ENCODE peak calls at places on chromosomes 16 and 17, in seven cellular contexts. N is iPS DF 6.9; Z is kidney epithelial cell; V is CD8-positive, alpha-beta memory T cell; I is cardiac muscle cell; T is lung; E is lower leg skin. C is an unnamed sample.

GRCh38 chr17:66647391-66647983 is 187.4 kb upstream of the CACNG5 start:
- DNase-seq in E (no peak), V (no peak), Z (no peak), T (no peak), N (no peak), I (no peak), C (no peak)

GRCh38 chr16:71626018-71626857 is at the start of gene MARVELD3:
- DNase-seq in Z (no peak), N (peak), E (peak), T (peak), V (peak), I (peak), C (no peak)

GRCh38 chr17:57589151-57590034 is 155.7 kb downstream of the CCDC182 start:
- DNase-seq in E (no peak), Z (peak), T (no peak), N (no peak), V (no peak), I (no peak), C (no peak)

GRCh38 chr16:49010879-49011278 is 270.8 kb downstream of the CBLN1 start:
- DNase-seq in V (no peak), T (no peak), E (no peak), N (no peak), Z (no peak), I (no peak), C (no peak)

GRCh38 chr16:66182592-66182991 is 183.9 kb upstream of the CDH5 start:
- DNase-seq in E (no peak), N (no peak), I (no peak), T (no peak), V (no peak), Z (no peak), C (no peak)

GRCh38 chr17:43332211-43332610 is 66.6 kb upstream of the ARL4D start:
- DNase-seq in E (no peak), Z (no peak), T (no peak), I (no peak), N (no peak), V (no peak), C (no peak)

GRCh38 chr16:73037845-73038570 is 9.9 kb downstream of the ZFHX3 start:
- DNase-seq in I (no peak), T (no peak), E (no peak), V (no peak), N (no peak), Z (no peak), C (no peak)

GRCh38 chr16:74747716-74748041 is 26.9 kb downstream of the FA2H start:
- DNase-seq in I (no peak), N (no peak), T (no peak), V (no peak), Z (no peak), E (no peak), C (no peak)

GRCh38 chr17:74288785-74289184 is 14.8 kb downstream of the DNAI2 start:
- DNase-seq in V (no peak), E (no peak), T (no peak), Z (no peak), N (no peak), I (no peak), C (no peak)

GRCh38 chr17:1789936-1790335 is 28.1 kb downstream of the SERPINF1 start:
- DNase-seq in Z (no peak), T (no peak), E (no peak), N (no peak), V (no peak), I (no peak), C (no peak)

GRCh38 chr17:4487820-4488716 is 10.6 kb upstream of the SPNS2 start:
- DNase-seq in I (peak), E (no peak), Z (no peak), T (no peak), V (no peak), N (no peak), C (no peak)

GRCh38 chr17:42252528-42253172 is 23.5 kb downstream of the STAT5B start:
- DNase-seq in N (no peak), T (no peak), I (no peak), Z (no peak), V (no peak), E (no peak), C (no peak)
- H3K4me3 ChIP-seq in N (no peak), T (no peak), I (no peak), Z (no peak), V (no peak), E (no peak), C (no peak)

GRCh38 chr17:40191237-40192208 is 14.3 kb downstream of the RAPGEFL1 start:
- DNase-seq in E (peak), N (no peak), T (peak), V (peak), Z (peak), I (peak), C (peak)
- H3K4me3 ChIP-seq in E (peak), N (peak), T (peak), V (peak), Z (peak), I (peak), C (peak)

GRCh38 chr17:40600486-40601046 is 35.3 kb upstream of the CCR7 start:
- DNase-seq in T (no peak), E (no peak), V (no peak), N (no peak), I (no peak), Z (no peak), C (no peak)

GRCh38 chr17:40597168-40598020 is 32.1 kb upstream of the CCR7 start:
- DNase-seq in V (no peak), T (no peak), E (no peak), I (no peak), Z (no peak), N (no peak), C (no peak)

GRCh38 chr17:40598021-40598927 is 33.0 kb upstream of the CCR7 start:
- DNase-seq in I (no peak), N (no peak), Z (no peak), T (no peak), V (peak), E (no peak), C (no peak)

GRCh38 chr17:40596261-40596919 is 31.1 kb upstream of the CCR7 start:
- DNase-seq in Z (no peak), V (no peak), T (no peak), I (no peak), E (no peak), N (peak), C (no peak)

GRCh38 chr17:40598928-40599627 is 33.8 kb upstream of the CCR7 start:
- DNase-seq in I (no peak), V (peak), E (no peak), N (no peak), Z (no peak), T (no peak), C (peak)
- H3K4me3 ChIP-seq in I (no peak), V (peak), E (no peak), N (no peak), Z (no peak), T (no peak), C (no peak)

DNA sequence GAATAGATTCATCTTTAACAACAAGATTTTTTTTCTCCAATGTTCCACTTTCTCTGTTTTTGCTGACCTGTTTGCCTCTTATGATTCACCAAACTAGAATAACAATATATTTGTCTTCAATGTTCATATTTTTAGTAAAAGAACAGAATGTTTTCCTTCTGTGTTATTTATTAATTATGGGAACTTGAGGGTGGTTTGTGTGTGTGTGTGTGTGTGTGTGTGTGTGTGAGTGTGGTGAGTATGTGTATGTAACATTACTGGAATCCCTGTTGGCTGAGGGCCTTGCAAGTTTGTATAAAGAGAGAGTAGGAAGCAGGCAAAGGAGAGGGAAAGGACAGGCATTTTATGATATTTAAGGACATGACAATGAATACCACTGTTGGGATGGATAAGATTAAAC is 13.8 kb downstream of the STXBP4 start:
- DNase-seq in Z (no peak), E (peak), V (no peak), N (no peak), I (no peak), T (no peak), C (peak)
- H3K4me3 ChIP-seq in Z (no peak), E (no peak), V (no peak), N (no peak), I (no peak), T (no peak), C (no peak)

GRCh38 chr16:21302454-21302853 is 24.4 kb upstream of the CRYM start:
- DNase-seq in I (no peak), T (no peak), Z (no peak), N (no peak), E (no peak), V (no peak), C (no peak)
- H3K4me3 ChIP-seq in I (no peak), T (no peak), Z (peak), N (no peak), E (no peak), V (peak), C (peak)

DNA sequence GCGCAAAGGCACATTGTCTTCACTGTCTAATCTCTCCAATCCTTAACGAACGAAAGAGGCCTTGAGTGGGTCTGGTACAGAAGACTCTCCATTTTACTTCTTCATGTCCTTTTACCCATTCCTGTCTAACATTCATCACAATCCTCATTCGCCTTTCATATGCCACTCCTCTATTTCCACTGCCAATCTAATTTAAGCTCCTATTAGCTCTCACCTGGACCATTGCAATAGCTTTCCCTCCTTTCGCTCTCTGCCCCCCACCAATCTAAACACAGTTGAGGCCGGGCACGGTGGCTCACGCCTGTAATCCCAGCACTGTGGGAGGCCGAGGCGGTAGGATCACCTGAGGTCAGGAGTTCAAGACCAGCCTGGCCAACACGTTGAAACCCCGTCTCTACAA is 6.3 kb upstream of the SLFN14 start:
- DNase-seq in N (no peak), I (no peak), V (no peak), T (no peak), E (no peak), Z (no peak), C (no peak)
- H3K4me3 ChIP-seq in N (no peak), I (peak), V (no peak), T (no peak), E (peak), Z (peak), C (peak)

GRCh38 chr16:47853635-47854034 is 302.2 kb downstream of the ABCC12 start:
- DNase-seq in E (no peak), Z (no peak), V (no peak), N (no peak), I (no peak), T (no peak), C (no peak)
- H3K4me3 ChIP-seq in E (no peak), Z (no peak), V (no peak), N (no peak), I (no peak), T (no peak), C (no peak)

C was measured in skeletal muscle cell.